ENCODE peak calls at places on chromosome 18, in four cellular contexts. One of them, this sample, is unnamed.

GRCh38 chr18:61199131-61199903 is 133.9 kb upstream of the CDH20 start:
- DNase-seq in epithelial cell of proximal tubule: no peak
- DNase-seq in NCI-H2029: no peak
- DNase-seq in coronary artery: no peak
- DNase-seq in this sample: peak; percentile 67

GRCh38 chr18:44733069-44733753 is 52.5 kb downstream of the SETBP1 start:
- DNase-seq in epithelial cell of proximal tubule: peak; percentile 74
- DNase-seq in NCI-H2029: no peak
- DNase-seq in coronary artery: no peak
- DNase-seq in this sample: peak; percentile 75

GRCh38 chr18:26702023-26702422 is 153.7 kb upstream of the KCTD1 start:
- DNase-seq in coronary artery: no peak
- DNase-seq in epithelial cell of proximal tubule: no peak
- DNase-seq in NCI-H2029: no peak
- DNase-seq in this sample: no peak

GRCh38 chr18:65425366-65425765 is 325.4 kb upstream of the CDH7 start:
- DNase-seq in coronary artery: no peak
- DNase-seq in epithelial cell of proximal tubule: no peak
- DNase-seq in NCI-H2029: no peak
- DNase-seq in this sample: no peak

GRCh38 chr18:12885500-12885899 is 1.5 kb upstream of the PTPN2 start:
- DNase-seq in NCI-H2029: no peak
- DNase-seq in coronary artery: no peak
- DNase-seq in epithelial cell of proximal tubule: no peak
- DNase-seq in this sample: no peak

GRCh38 chr18:39591647-39592046 is 2026.0 kb upstream of the CELF4 start:
- DNase-seq in epithelial cell of proximal tubule: no peak
- DNase-seq in coronary artery: no peak
- DNase-seq in NCI-H2029: no peak
- DNase-seq in this sample: no peak

GRCh38 chr18:79422783-79423165 is 27.0 kb downstream of the NFATC1 start:
- DNase-seq in coronary artery: no peak
- DNase-seq in NCI-H2029: no peak
- DNase-seq in epithelial cell of proximal tubule: no peak
- DNase-seq in this sample: no peak

GRCh38 chr18:63511285-63511684 is 30.9 kb upstream of the SERPINB12 start:
- DNase-seq in epithelial cell of proximal tubule: no peak
- DNase-seq in NCI-H2029: no peak
- DNase-seq in coronary artery: no peak
- DNase-seq in this sample: peak; percentile 56

GRCh38 chr18:55404811-55405654 is 183.0 kb downstream of the TCF4 start:
- DNase-seq in epithelial cell of proximal tubule: no peak
- DNase-seq in NCI-H2029: no peak
- DNase-seq in coronary artery: no peak
- DNase-seq in this sample: peak; percentile 55

GRCh38 chr18:7596133-7596532 is 29.0 kb downstream of the PTPRM start:
- DNase-seq in epithelial cell of proximal tubule: no peak
- DNase-seq in coronary artery: no peak
- DNase-seq in NCI-H2029: no peak
- DNase-seq in this sample: no peak

GRCh38 chr18:32048507-32049091 is 30.0 kb downstream of the RNF125 start:
- DNase-seq in coronary artery: no peak
- DNase-seq in NCI-H2029: no peak
- DNase-seq in epithelial cell of proximal tubule: peak; percentile 15
- DNase-seq in this sample: no peak

GRCh38 chr18:44388347-44388746 is 292.3 kb upstream of the SETBP1 start:
- DNase-seq in epithelial cell of proximal tubule: no peak
- DNase-seq in NCI-H2029: no peak
- DNase-seq in coronary artery: no peak
- DNase-seq in this sample: no peak

GRCh38 chr18:79609021-79609461 is 70.6 kb upstream of the CTDP1 start:
- DNase-seq in coronary artery: peak; percentile 43
- DNase-seq in NCI-H2029: no peak
- DNase-seq in epithelial cell of proximal tubule: no peak
- DNase-seq in this sample: no peak

GRCh38 chr18:22311301-22311700 is 106.4 kb downstream of the CTAGE1 start:
- DNase-seq in coronary artery: no peak
- DNase-seq in NCI-H2029: no peak
- DNase-seq in epithelial cell of proximal tubule: no peak
- DNase-seq in this sample: no peak

GRCh38 chr18:26656944-26657536 is 108.7 kb upstream of the KCTD1 start:
- DNase-seq in epithelial cell of proximal tubule: no peak
- DNase-seq in NCI-H2029: peak; percentile 14
- DNase-seq in coronary artery: peak; percentile 88
- DNase-seq in this sample: peak; percentile 81

GRCh38 chr18:26425148-26425531 is 123.2 kb downstream of the KCTD1 start:
- DNase-seq in NCI-H2029: no peak
- DNase-seq in epithelial cell of proximal tubule: no peak
- DNase-seq in coronary artery: no peak
- DNase-seq in this sample: no peak

GRCh38 chr18:54209471-54210180 is 14.8 kb downstream of the MBD2 start:
- DNase-seq in epithelial cell of proximal tubule: no peak
- DNase-seq in NCI-H2029: no peak
- DNase-seq in coronary artery: no peak
- DNase-seq in this sample: no peak

GRCh38 chr18:5303636-5304035 is 8.1 kb upstream of the ZBTB14 start:
- DNase-seq in coronary artery: no peak
- DNase-seq in epithelial cell of proximal tubule: no peak
- DNase-seq in NCI-H2029: no peak
- DNase-seq in this sample: no peak

GRCh38 chr18:46916551-46917107 is 678 bp downstream of the PIAS2 start:
- DNase-seq in coronary artery: no peak
- DNase-seq in NCI-H2029: peak; percentile 6
- DNase-seq in epithelial cell of proximal tubule: no peak
- DNase-seq in this sample: peak; percentile 66

GRCh38 chr18:22558945-22559385 is 141.2 kb upstream of the CTAGE1 start:
- DNase-seq in coronary artery: peak; percentile 90
- DNase-seq in NCI-H2029: no peak
- DNase-seq in epithelial cell of proximal tubule: no peak
- DNase-seq in this sample: no peak

GRCh38 chr18:10419420-10420103 is 34.9 kb upstream of the APCDD1 start:
- DNase-seq in coronary artery: no peak
- DNase-seq in epithelial cell of proximal tubule: no peak
- DNase-seq in NCI-H2029: no peak
- DNase-seq in this sample: no peak

GRCh38 chr18:78980279-78980771 is 707 bp downstream of the SALL3 start:
- DNase-seq in epithelial cell of proximal tubule: no peak
- DNase-seq in NCI-H2029: no peak
- DNase-seq in coronary artery: no peak
- DNase-seq in this sample: no peak

GRCh38 chr18:9796933-9797549 is 88.7 kb upstream of the TXNDC2 start:
- DNase-seq in epithelial cell of proximal tubule: no peak
- DNase-seq in coronary artery: no peak
- DNase-seq in NCI-H2029: no peak
- DNase-seq in this sample: peak; percentile 54

GRCh38 chr18:55840601-55841170 is 252.7 kb upstream of the TCF4 start:
- DNase-seq in coronary artery: no peak
- DNase-seq in NCI-H2029: no peak
- DNase-seq in epithelial cell of proximal tubule: no peak
- DNase-seq in this sample: no peak

GRCh38 chr18:76553715-76554603 is 58.9 kb upstream of the ZNF516 start:
- DNase-seq in NCI-H2029: no peak
- DNase-seq in epithelial cell of proximal tubule: no peak
- DNase-seq in coronary artery: no peak
- DNase-seq in this sample: no peak

GRCh38 chr18:901769-902168 is 2.9 kb upstream of the ADCYAP1 start:
- DNase-seq in coronary artery: no peak
- DNase-seq in epithelial cell of proximal tubule: no peak
- DNase-seq in NCI-H2029: peak; percentile 47
- DNase-seq in this sample: no peak